ENCODE peak calls at places on chromosome 13, in six cellular contexts. N is colonic mucosa, O is psoas muscle, U is thoracic aorta, I is heart left ventricle, M is tibial nerve. H is an unnamed sample. For H3K9me3 and H3K27me3, the result is how much of the 10 kb centered on the place peaks cover.

GRCh38 chr13:101556676-101557121 is 104.2 kb downstream of the ITGBL1 start:
- DNase-seq in N (no peak), O (peak), U (no peak), I (no peak), M (no peak), H (no peak)

GRCh38 chr13:30241537-30241936 is 65.8 kb downstream of the KATNAL1 start:
- DNase-seq in N (no peak), O (no peak), U (no peak), I (no peak), M (no peak), H (no peak)

GRCh38 chr13:114129649-114130062 is 2.8 kb downstream of the RASA3 start:
- DNase-seq in N (no peak), O (no peak), U (no peak), I (no peak), M (no peak), H (no peak)

GRCh38 chr13:64723735-64724134 is 2506.4 kb downstream of the PCDH9 start:
- DNase-seq in N (no peak), O (no peak), U (no peak), I (no peak), M (no peak), H (no peak)

GRCh38 chr13:46492946-46493345 is 60.0 kb upstream of the LRCH1 start:
- DNase-seq in N (no peak), O (no peak), U (no peak), I (no peak), M (no peak), H (no peak)

GRCh38 chr13:109644069-109644750 is 142.2 kb downstream of the IRS2 start:
- DNase-seq in N (no peak), O (no peak), U (no peak), I (no peak), M (no peak), H (no peak)

GRCh38 chr13:79767126-79767525 is 286.2 kb downstream of the NDFIP2 start:
- DNase-seq in N (no peak), O (no peak), U (no peak), I (no peak), M (no peak), H (no peak)

GRCh38 chr13:31725841-31726240 is 13.5 kb upstream of the RXFP2 start:
- DNase-seq in N (no peak), O (no peak), U (no peak), I (no peak), M (no peak), H (no peak)

DNA sequence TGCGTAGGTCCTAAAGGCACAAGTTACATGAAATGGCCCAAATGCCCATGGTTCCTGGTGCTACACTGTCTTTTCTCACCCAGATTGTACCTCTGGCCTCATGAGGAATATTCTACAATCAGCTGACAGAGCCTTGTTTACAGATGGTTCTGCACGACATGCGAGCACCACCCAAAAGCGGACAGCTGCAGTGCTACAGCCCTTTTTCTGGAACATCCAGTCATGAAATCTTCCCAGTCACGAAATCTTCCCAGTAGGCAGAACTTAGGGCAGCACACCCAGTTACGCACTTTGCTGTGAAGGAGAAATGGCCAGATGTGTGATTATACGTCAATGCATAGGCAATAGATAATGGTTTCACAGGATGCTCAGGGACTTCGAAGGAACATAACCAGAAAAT is 7.7 kb upstream of the ELF1 start:
- DNase-seq in N (no peak), O (no peak), U (no peak), I (no peak), M (no peak), H (no peak)
- H3K9me3 ChIP-seq in N (under half), O (under half), U (under half), I (under half), M (under half), H (under half)

DNA sequence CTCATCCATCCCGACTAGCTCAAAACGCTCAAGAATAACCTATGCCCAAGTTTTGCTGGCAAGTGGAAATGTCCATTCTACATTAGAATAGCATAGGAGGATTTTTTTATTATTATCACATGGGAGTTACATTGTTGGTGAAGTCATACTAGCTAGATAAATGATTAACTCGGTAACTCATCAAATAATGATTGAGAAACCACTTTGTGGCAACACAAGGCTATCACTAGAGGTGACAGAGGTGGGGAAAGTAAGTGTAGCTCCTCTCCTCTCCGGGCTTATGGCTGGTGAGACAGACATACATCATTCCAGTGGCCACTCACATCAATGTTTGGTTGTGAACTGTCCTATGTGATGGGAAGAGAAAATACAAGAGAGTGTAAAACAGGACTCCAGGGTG is 161.6 kb downstream of the ZIC5 start:
- DNase-seq in N (no peak), O (no peak), U (no peak), I (no peak), M (no peak), H (no peak)
- H3K27ac ChIP-seq in N (no peak), O (no peak), U (no peak), I (no peak), M (no peak), H (no peak)

DNA sequence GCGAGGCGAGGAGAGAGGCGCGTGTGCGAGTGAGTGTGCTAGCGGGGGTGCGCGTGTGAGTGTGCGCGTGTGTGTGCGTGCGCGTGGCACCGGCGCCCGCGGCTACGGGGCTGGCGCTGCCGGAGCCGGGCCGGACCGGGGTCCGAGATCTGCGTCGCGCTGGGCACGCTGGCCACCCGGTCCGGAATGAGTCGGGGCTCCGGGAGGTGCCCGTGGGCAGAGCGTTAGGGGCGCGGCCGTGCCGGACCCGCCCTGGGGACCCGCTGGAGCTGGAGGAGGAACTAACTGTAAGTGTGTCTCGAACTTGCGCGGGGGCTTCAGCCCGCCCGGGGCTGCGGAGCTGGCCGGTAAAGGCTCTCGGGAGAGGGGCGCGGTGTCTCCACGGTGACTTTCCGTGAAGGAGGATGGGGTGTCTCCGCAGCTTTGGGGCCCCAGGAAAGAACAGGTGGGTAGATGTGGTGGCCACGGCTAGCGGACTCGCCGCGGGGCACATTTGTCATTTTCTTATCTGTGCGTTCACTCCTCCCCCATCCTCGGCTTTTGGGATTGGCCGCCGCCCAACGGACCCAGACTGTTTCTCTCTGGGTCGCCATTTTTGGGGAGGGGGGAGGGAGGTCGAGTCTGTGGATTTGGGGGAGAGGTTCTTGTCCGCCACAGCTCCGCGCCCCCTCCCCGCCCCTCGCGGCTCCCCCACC is 10.1 kb upstream of the SOX1 start:
- DNase-seq in N (no peak), O (no peak), U (no peak), I (no peak), M (no peak), H (no peak)
- H3K27me3 ChIP-seq in N (half or more), O (under half), U (under half), I (half or more), M (half or more), H (half or more)

GRCh38 chr13:19150226-19150625 is 31.4 kb downstream of the TUBA3C start:
- DNase-seq in N (no peak), O (no peak), U (no peak), I (no peak), M (no peak), H (no peak)
- H3K9me3 ChIP-seq in N (under half), O (under half), U (under half), I (under half), M (under half), H (under half)

GRCh38 chr13:49827336-49827735 is 34.9 kb upstream of the KPNA3 start:
- DNase-seq in N (no peak), O (no peak), U (no peak), I (no peak), M (no peak), H (no peak)
- H3K27ac ChIP-seq in N (no peak), O (no peak), U (no peak), I (no peak), M (no peak), H (no peak)

DNA sequence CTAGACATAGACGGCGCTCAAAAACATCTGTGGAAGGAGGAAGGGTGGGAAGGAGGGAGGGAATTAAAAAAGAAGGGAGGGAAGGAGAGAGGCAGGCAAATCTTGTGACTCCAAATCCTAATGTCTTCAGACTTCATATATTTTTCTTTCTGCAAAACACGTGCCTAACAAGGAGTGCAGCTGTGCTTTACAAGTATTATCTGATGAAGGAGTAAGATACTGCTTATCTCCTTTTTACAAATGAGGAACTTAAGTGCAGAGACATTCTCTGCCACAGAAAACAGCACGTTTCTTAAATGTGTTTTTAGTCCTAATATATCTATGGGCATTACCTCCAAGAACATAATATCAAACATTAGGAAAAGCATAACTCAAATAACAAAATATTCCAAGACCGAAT is 6.5 kb downstream of the FLT3 start:
- DNase-seq in N (no peak), O (no peak), U (no peak), I (no peak), M (no peak), H (no peak)
- H3K27me3 ChIP-seq in N (under half), O (under half), U (under half), I (under half), M (under half), H (under half)

GRCh38 chr13:41954226-41954625 is 6.7 kb downstream of the VWA8 start:
- DNase-seq in N (no peak), O (no peak), U (no peak), I (no peak), M (no peak), H (no peak)

GRCh38 chr13:41955605-41956004 is 5.3 kb downstream of the VWA8 start:
- DNase-seq in N (no peak), O (peak), U (no peak), I (no peak), M (no peak), H (no peak)

GRCh38 chr13:41956272-41956671 is 4.6 kb downstream of the VWA8 start:
- DNase-seq in N (no peak), O (no peak), U (no peak), I (no peak), M (no peak), H (no peak)

DNA sequence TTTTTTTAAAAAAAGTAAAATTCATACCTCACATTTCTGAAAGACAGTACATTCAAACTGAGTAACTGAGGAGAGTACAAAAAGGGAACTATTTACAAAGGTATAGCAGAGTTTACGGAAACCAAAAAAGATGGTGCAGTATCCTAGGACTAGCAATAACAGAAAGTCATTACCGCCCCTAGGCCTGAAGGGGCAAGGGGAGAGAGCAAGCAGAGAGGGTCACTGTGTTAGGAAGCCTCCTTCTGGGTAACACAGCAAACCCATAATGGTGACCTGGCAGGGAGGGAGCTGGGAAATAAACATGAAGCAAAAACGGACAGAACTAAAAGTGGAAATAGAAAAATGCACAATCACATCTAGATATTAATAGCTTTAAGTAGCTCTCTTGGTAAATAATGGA is 8.2 kb downstream of the VWA8 start:
- DNase-seq in N (no peak), O (no peak), U (no peak), I (no peak), M (no peak), H (no peak)
- H3K9me3 ChIP-seq in N (under half), O (under half), U (under half), I (under half), M (under half), H (under half)

H was measured in CD4-positive, alpha-beta T cell.